ENCODE peak calls at places on chromosomes 7 and 10, in nine cellular contexts. N is pancreas, J is Panc1, I is brain microvascular endothelial cell, T is H1, B is ascending aorta, A is dorsolateral prefrontal cortex, G is stomach, U is sigmoid colon. H is an unnamed sample.

GRCh38 chr10:127426746-127427145 is 122.4 kb upstream of the NPS start:
- DNase-seq in N (no peak), J (no peak), I (no peak), T (no peak), B (no peak), A (no peak), G (no peak), U (no peak), H (no peak)

GRCh38 chr10:34816067-34817002 is 1.2 kb upstream of the PARD3 start:
- DNase-seq in N (no peak), J (no peak), I (no peak), T (no peak), B (peak), A (no peak), G (no peak), U (peak), H (peak)

GRCh38 chr10:6197274-6197673 is 5.5 kb upstream of the PFKFB3 start:
- DNase-seq in N (no peak), J (no peak), I (no peak), T (no peak), B (no peak), A (no peak), G (no peak), U (no peak), H (no peak)

GRCh38 chr7:139559364-139560105 is 36.0 kb downstream of the CLEC2L start:
- DNase-seq in N (no peak), J (no peak), I (no peak), T (no peak), B (peak), A (no peak), G (no peak), U (no peak), H (no peak)

GRCh38 chr10:98404571-98405396 is 10.2 kb downstream of the PYROXD2 start:
- DNase-seq in N (no peak), J (no peak), I (no peak), T (no peak), B (no peak), A (no peak), G (no peak), U (no peak), H (no peak)

GRCh38 chr10:363152-363551 is 227.9 kb downstream of the ZMYND11 start:
- DNase-seq in N (no peak), J (no peak), I (no peak), T (no peak), B (no peak), A (no peak), G (no peak), U (peak), H (no peak)

GRCh38 chr7:91457208-91457607 is 193.0 kb downstream of the FZD1 start:
- DNase-seq in N (no peak), J (no peak), I (no peak), T (no peak), B (no peak), A (no peak), G (no peak), U (no peak), H (no peak)

GRCh38 chr10:114259825-114260224 is 20.8 kb downstream of the VWA2 start:
- DNase-seq in N (no peak), J (no peak), I (no peak), T (no peak), B (peak), A (no peak), G (no peak), U (no peak), H (no peak)

GRCh38 chr10:50679149-50679548 is 55.4 kb upstream of the SGMS1 start:
- DNase-seq in N (no peak), J (no peak), I (no peak), T (peak), B (no peak), A (no peak), G (no peak), U (no peak), H (no peak)

GRCh38 chr10:104318096-104318725 is 20.1 kb downstream of the ITPRIP start:
- DNase-seq in N (no peak), J (no peak), I (no peak), T (no peak), B (no peak), A (no peak), G (no peak), U (peak), H (no peak)

GRCh38 chr7:112547916-112548315 is 67.1 kb downstream of the LSMEM1 start:
- DNase-seq in N (no peak), J (no peak), I (peak), T (no peak), B (no peak), A (no peak), G (no peak), U (no peak), H (no peak)

GRCh38 chr7:3987426-3987927 is 686.4 kb downstream of the SDK1 start:
- DNase-seq in N (no peak), J (no peak), I (no peak), T (no peak), B (no peak), A (no peak), G (no peak), U (no peak), H (no peak)

GRCh38 chr10:74078037-74078436 is 72.6 kb downstream of the AP3M1 start:
- DNase-seq in N (no peak), J (no peak), I (peak), T (no peak), B (no peak), A (no peak), G (no peak), U (no peak), H (no peak)

GRCh38 chr7:134046594-134047128 is 80.5 kb upstream of the LRGUK start:
- DNase-seq in N (no peak), J (no peak), I (no peak), T (peak), B (no peak), A (no peak), G (no peak), U (no peak), H (no peak)

GRCh38 chr10:4849555-4850242 is 23.7 kb downstream of the AKR1E2 start:
- DNase-seq in N (peak), J (peak), I (peak), T (peak), B (peak), A (peak), G (peak), U (peak), H (peak)

GRCh38 chr7:146331369-146331768 is 214.8 kb downstream of the CNTNAP2 start:
- DNase-seq in N (no peak), J (no peak), I (no peak), T (no peak), B (no peak), A (no peak), G (no peak), U (no peak), H (no peak)

GRCh38 chr7:30157217-30157616 is 22.4 kb downstream of the MTURN start:
- DNase-seq in N (no peak), J (no peak), I (no peak), T (no peak), B (no peak), A (no peak), G (no peak), U (no peak), H (no peak)

DNA sequence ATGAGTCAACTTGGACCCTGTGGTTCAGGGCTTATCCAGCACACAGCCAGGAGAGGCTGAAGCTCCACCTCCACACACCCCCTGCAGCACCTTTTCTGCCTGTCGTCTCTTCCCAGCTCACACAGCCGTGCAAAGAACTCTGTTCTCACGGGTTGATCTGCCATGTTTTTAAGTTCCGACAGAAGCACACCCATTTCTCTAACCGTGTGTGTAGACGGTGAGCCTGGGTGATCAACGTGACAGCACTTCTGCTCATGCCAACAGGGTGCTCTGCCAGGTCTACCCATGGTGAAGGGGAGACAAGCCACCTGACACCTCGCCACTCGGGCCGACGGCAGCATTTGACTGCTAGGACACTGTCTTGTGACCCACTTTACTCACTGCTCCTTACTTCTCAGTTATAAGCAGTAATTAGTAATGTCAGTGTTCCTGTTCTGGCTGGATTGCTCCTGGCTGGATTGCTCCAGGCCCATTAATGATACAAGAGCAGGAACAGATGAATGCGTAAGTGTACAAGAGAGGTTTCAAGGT is 90.5 kb downstream of the RNF216 start:
- DNase-seq in N (no peak), J (no peak), I (peak), T (no peak), B (no peak), A (no peak), G (no peak), U (peak), H (peak)
- H3K27ac ChIP-seq in N (peak), J (peak), I (peak), T (no peak), B (peak), A (peak), G (peak), U (peak), H (peak)

GRCh38 chr10:10826125-10826524 is 191.5 kb upstream of the CELF2 start:
- DNase-seq in N (no peak), J (no peak), I (peak), T (no peak), B (no peak), A (no peak), G (no peak), U (no peak), H (no peak)

GRCh38 chr10:10833955-10834354 is 183.7 kb upstream of the CELF2 start:
- DNase-seq in N (no peak), J (no peak), I (no peak), T (no peak), B (no peak), A (no peak), G (no peak), U (no peak), H (no peak)

GRCh38 chr10:10830316-10831061 is 187.2 kb upstream of the CELF2 start:
- DNase-seq in N (no peak), J (no peak), I (peak), T (no peak), B (no peak), A (no peak), G (no peak), U (no peak), H (no peak)

DNA sequence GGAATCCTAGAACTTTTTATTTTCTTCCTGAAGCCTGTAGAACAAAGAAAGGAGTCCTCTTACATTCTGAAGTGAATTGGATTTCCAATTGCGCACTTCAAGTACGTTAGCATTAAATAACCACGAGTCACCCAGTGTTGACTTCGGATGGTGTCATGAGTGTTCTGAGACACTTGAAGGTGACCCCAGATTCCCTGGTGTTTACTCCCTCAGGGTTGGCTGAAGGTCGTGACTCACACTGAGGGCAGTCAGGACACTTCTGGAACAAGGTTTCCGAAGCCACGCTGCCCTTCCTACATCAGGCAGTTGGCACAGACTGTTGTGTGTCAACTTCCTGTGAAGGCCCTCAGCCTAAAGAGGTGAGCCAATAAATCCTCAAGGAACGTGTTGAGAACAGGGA is 186.6 kb upstream of the CELF2 start:
- DNase-seq in N (no peak), J (peak), I (peak), T (no peak), B (peak), A (no peak), G (no peak), U (peak), H (no peak)
- H3K27ac ChIP-seq in N (no peak), J (no peak), I (peak), T (no peak), B (peak), A (no peak), G (peak), U (peak), H (no peak)

GRCh38 chr7:44709945-44710596 is 38.6 kb upstream of the ZMIZ2 start:
- DNase-seq in N (no peak), J (no peak), I (no peak), T (no peak), B (no peak), A (no peak), G (no peak), U (peak), H (no peak)

GRCh38 chr7:44713680-44714335 is 34.8 kb upstream of the ZMIZ2 start:
- DNase-seq in N (no peak), J (no peak), I (no peak), T (no peak), B (no peak), A (no peak), G (no peak), U (no peak), H (no peak)

GRCh38 chr7:44713141-44713540 is 35.5 kb upstream of the ZMIZ2 start:
- DNase-seq in N (no peak), J (no peak), I (no peak), T (no peak), B (no peak), A (no peak), G (no peak), U (no peak), H (no peak)

GRCh38 chr7:44711528-44711927 is 37.1 kb upstream of the ZMIZ2 start:
- DNase-seq in N (no peak), J (no peak), I (no peak), T (no peak), B (no peak), A (no peak), G (no peak), U (peak), H (no peak)

DNA sequence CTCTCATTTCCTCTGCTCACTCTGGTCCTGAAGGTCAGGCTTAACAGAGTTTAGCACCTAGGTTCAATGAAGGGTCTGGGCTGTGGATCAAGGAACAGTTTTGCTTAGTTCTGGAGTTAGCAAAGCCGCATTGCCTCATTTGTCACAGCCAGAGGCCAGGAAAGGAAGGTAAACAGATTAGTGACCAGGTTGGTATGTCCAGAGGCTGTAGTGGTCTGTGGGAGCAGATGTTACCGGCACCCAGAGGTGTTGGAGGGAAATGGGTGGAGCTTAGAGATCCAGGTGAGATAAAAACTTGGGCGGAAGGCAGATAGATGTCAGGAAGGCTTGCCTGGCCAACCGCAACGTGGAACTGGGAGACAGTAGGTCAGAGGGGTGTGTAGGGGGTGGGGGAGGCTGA is 36.6 kb upstream of the ZMIZ2 start:
- DNase-seq in N (no peak), J (no peak), I (no peak), T (no peak), B (no peak), A (no peak), G (no peak), U (no peak), H (no peak)
- H3K27ac ChIP-seq in N (no peak), J (peak), I (no peak), T (no peak), B (no peak), A (no peak), G (no peak), U (no peak), H (no peak)

GRCh38 chr10:71314694-71315225 is 4.3 kb upstream of the SLC29A3 start:
- DNase-seq in N (no peak), J (no peak), I (no peak), T (peak), B (no peak), A (no peak), G (no peak), U (no peak), H (no peak)

GRCh38 chr10:71316081-71316785 is 2.8 kb upstream of the SLC29A3 start:
- DNase-seq in N (no peak), J (no peak), I (no peak), T (no peak), B (no peak), A (no peak), G (no peak), U (no peak), H (no peak)

GRCh38 chr10:71314028-71314693 is 4.9 kb upstream of the SLC29A3 start:
- DNase-seq in N (no peak), J (peak), I (no peak), T (peak), B (peak), A (peak), G (peak), U (peak), H (peak)

GRCh38 chr10:71312220-71312619 is 6.8 kb upstream of the SLC29A3 start:
- DNase-seq in N (no peak), J (no peak), I (no peak), T (no peak), B (no peak), A (no peak), G (no peak), U (no peak), H (no peak)

DNA sequence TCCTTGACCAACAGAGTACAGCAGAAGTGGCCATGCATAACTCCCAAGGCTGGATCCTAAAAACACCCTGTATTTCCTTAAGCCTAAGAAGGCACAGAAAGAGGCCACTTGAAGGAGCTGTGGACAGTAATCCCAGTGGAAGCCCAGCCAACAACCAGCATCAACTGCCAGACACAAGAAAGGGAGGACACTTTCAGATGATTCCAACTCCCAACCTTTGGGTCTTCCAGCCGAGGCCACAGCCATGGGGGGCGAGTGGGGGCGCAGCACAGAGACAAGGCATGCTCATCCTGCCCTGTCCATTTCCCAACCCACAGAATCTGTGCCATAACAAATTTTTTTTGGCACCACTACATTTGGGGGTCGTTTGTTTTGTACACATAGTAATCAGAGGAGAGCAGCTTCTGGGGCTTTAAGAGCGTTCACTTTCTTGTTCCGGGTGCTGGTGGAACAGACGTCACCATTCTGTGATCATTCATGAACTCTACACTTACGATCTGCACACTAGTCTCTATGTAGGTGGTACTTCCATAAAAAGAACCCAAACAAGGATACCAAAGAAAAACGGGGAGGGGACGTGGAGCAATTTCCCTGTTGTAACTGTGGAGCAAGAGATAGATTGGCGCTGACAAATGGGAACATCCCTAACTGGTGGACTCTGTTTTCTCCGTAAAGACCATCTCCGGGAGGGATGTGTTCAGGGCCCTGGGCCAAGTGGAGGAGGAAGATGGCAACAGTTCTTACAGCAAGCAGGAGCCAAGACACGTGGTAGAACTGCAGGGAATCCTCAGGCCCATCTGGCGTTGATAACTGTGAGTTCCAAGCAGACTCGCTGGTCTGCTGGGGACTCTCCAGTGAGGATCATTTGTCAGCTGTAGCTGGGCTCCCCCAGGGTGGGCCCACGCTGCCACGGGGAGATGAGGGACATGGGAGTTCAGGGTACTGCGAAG is 5.9 kb upstream of the SLC29A3 start:
- DNase-seq in N (no peak), J (no peak), I (peak), T (no peak), B (no peak), A (peak), G (no peak), U (peak), H (peak)
- H3K27ac ChIP-seq in N (no peak), J (no peak), I (no peak), T (no peak), B (no peak), A (peak), G (peak), U (peak), H (no peak)

DNA sequence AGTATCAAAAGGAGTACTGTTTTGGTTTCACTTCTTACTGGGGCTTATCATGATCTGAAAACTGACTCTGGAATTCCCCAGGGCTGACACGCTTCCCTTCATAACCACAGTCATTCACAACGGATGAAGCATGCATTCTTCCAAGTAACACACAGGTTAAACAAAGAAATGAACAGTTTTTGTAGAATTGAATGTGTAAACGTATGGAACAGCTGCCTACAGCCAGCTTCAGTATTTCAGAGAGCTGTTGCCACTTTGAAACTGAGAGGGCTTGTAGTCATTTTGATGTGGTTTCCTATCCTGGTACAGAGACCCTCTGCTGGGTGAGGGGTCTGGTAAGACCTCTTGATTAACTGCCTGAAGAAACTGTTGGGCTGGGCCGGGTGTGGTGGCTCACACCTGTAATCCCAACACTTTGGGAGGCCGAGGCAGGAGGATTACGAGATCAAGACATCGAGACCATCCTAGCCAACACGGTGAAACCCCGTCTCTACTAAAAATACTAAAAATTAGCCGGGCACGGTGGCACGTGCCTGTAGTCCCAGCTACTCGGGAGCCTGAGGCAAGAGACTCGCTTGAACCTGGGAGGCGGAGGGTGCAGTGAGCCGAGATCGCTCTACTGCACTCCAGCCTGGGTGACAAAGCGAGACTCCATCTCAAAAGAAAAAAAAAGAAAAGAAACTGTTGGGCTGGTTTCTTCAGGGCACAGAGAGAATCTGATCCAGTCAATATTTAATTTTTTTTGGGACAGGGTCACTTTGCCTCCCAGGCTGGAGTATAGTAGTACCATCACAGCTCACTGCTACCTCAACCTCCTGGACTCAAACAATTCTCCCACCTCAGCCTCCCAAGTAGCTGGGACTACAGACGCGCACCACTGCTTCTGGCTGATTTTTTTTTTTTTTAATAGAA is 4.7 kb downstream of the NFE2L3 start:
- DNase-seq in N (no peak), J (no peak), I (peak), T (no peak), B (no peak), A (no peak), G (no peak), U (no peak), H (no peak)
- H3K27ac ChIP-seq in N (no peak), J (peak), I (peak), T (no peak), B (no peak), A (no peak), G (peak), U (no peak), H (no peak)

DNA sequence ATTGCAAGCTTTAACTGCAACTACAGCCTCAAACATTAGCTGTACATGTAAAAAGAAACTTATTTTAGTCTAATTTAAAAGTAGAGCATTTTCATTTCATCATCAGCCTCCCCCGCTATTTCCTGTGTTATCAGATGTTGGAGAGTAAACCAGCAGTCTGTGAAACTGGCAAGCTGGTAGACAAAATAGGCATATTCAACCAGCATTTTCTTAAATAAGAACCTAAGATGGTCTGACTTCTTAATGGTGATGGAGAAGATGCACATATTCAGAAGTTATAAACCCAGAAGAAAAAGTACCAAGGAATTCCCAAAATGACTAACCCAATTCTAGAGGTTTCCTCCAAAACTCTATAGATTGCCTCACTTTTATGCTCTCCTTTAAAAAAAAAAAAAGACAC is 24.9 kb downstream of the PIK3AP1 start:
- DNase-seq in N (no peak), J (no peak), I (no peak), T (no peak), B (no peak), A (no peak), G (no peak), U (no peak), H (no peak)
- H3K27ac ChIP-seq in N (no peak), J (no peak), I (no peak), T (no peak), B (no peak), A (no peak), G (no peak), U (no peak), H (no peak)

H was measured in caudate nucleus.